ENCODE peak calls at places on chromosome 1, in nine cellular contexts. V is stomach, A is K562, E is body of pancreas, C is adrenal gland, K is IMR-90, F is heart left ventricle, Z is A549, H is breast epithelium. P is an unnamed sample.

GRCh38 chr1:242467556-242468145 is 56.8 kb downstream of the PLD5 start:
- DNase-seq in H (no peak), E (peak; percentile 36), Z (peak; percentile 57), V (peak; percentile 31), C (peak; percentile 56), F (peak; percentile 52), K (peak; percentile 8), A (peak; percentile 53), P (peak; percentile 19)

GRCh38 chr1:89934441-89934840 is 60.5 kb upstream of the ZNF326 start:
- DNase-seq in F (no peak), A (no peak), Z (no peak), V (no peak), H (no peak), E (no peak), C (no peak), K (no peak), P (no peak)

GRCh38 chr1:162930532-162931438 is 69.8 kb upstream of the CCDC190 start:
- DNase-seq in Z (no peak), V (peak; percentile 35), E (no peak), A (no peak), H (no peak), F (no peak), K (no peak), C (no peak), P (no peak)

GRCh38 chr1:1068374-1069060 is 5.6 kb downstream of the RNF223 start:
- DNase-seq in H (no peak), V (peak; percentile 91), F (no peak), C (no peak), K (no peak), E (peak; percentile 77), Z (peak; percentile 35), A (no peak), P (peak; percentile 95)

GRCh38 chr1:171817511-171818265 is 23.6 kb upstream of the DNM3 start:
- DNase-seq in C (peak; percentile 89), V (no peak), E (no peak), A (no peak), Z (peak; percentile 85), F (no peak), K (peak; percentile 76), H (no peak), P (no peak)

GRCh38 chr1:237115035-237115434 is 73.1 kb downstream of the RYR2 start:
- DNase-seq in H (no peak), C (no peak), Z (no peak), E (no peak), V (no peak), K (no peak), A (peak; percentile 63), F (peak; percentile 54), P (no peak)

GRCh38 chr1:18877282-18877681 is 17.8 kb upstream of the TAS1R2 start:
- DNase-seq in A (no peak), F (no peak), K (no peak), C (no peak), H (no peak), Z (no peak), V (no peak), E (no peak), P (no peak)

GRCh38 chr1:92705456-92705855 is 79.5 kb downstream of the EVI5 start:
- DNase-seq in K (peak; percentile 67), V (no peak), F (no peak), C (no peak), Z (no peak), A (no peak), E (no peak), H (no peak), P (no peak)

GRCh38 chr1:13930151-13930550 is 230.2 kb downstream of the PRDM2 start:
- DNase-seq in H (no peak), C (no peak), A (peak; percentile 48), K (no peak), Z (peak; percentile 4), V (no peak), E (no peak), F (no peak), P (peak; percentile 48)

GRCh38 chr1:153375511-153375910 is at the start of gene S100A12:
- DNase-seq in H (no peak), K (peak; percentile 70), A (no peak), E (no peak), V (no peak), F (no peak), C (no peak), Z (no peak), P (no peak)

GRCh38 chr1:60280764-60281278 is 207.3 kb upstream of the C1orf87 start:
- DNase-seq in F (no peak), V (no peak), E (no peak), K (no peak), Z (no peak), H (no peak), C (no peak), A (no peak), P (no peak)

GRCh38 chr1:178362784-178363183 is 134.0 kb downstream of the CLEC20A start:
- DNase-seq in C (no peak), V (no peak), H (no peak), E (no peak), F (no peak), A (no peak), Z (no peak), K (peak; percentile 89), P (no peak)

GRCh38 chr1:216815239-216815955 is 92.2 kb upstream of the ESRRG start:
- DNase-seq in A (no peak), F (peak; percentile 50), H (no peak), C (no peak), V (no peak), Z (no peak), K (peak; percentile 70), E (no peak), P (no peak)

GRCh38 chr1:26138974-26139558 is 19.8 kb upstream of the FAM110D start:
- DNase-seq in F (no peak), V (no peak), K (no peak), A (no peak), Z (no peak), E (no peak), H (no peak), C (no peak), P (no peak)

GRCh38 chr1:8211620-8212442 is 106.1 kb upstream of the SLC45A1 start:
- DNase-seq in Z (peak; percentile 57), F (no peak), A (no peak), C (peak; percentile 39), H (no peak), E (no peak), K (peak; percentile 99), V (peak; percentile 37), P (peak; percentile 53)

GRCh38 chr1:197557302-197557701 is 218.0 kb downstream of the DENND1B start:
- DNase-seq in K (peak; percentile 45), V (no peak), F (no peak), A (no peak), C (no peak), Z (no peak), H (no peak), E (no peak), P (no peak)

DNA sequence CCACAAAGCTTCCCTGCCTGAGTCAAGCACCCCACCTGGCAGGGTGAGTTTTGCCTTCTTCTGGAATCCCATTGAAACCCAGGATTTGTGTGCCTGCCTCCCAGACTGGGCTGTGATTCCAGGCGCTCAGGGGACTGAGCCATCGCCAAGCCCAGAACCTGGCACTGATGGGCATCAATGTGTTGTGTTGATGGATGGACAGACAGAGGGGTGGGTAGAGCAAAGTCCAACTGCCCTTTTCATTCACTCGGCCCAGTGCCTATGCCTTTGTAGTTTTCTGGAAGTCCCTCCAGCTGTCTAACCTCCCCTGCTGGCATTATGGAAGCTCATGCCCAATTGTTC is 66.0 kb upstream of the LAPTM5 start:
- DNase-seq in C (no peak), F (no peak), A (no peak), E (no peak), Z (no peak), V (no peak), H (no peak), K (no peak), P (no peak)
- H3K4me3 ChIP-seq in C (no peak overlapping the region), F (peak overlapping the region; percentile 53), A (peak overlapping the region; percentile 44), E (no peak overlapping the region), Z (peak overlapping the region; percentile 40), V (peak overlapping the region; percentile 48), H (peak overlapping the region; percentile 48), K (no peak overlapping the region), P (peak overlapping the region; percentile 38)

GRCh38 chr1:191065771-191066170 is 588.1 kb upstream of the BRINP3 start:
- DNase-seq in V (no peak), A (no peak), Z (no peak), K (no peak), F (no peak), H (no peak), C (no peak), E (no peak), P (no peak)
- TF ChIP-seq POLR2A in V (no peak), A (no peak), Z (no peak), K (no peak), F (no peak), H (no peak), C (no peak), E (no peak), P (no peak)

GRCh38 chr1:21439345-21439720 is 604 bp upstream of the NBPF3 start:
- DNase-seq in Z (no peak), E (no peak), A (no peak), V (no peak), F (no peak), K (no peak), H (no peak), C (no peak), P (no peak)
- H3K27ac ChIP-seq in Z (peak overlapping the region; percentile 83), E (peak overlapping the region; percentile 53), A (no peak overlapping the region), V (peak overlapping the region; percentile 80), F (peak overlapping the region; percentile 75), K (peak overlapping the region; percentile 46), H (peak overlapping the region; percentile 68), C (peak overlapping the region; percentile 49), P (no peak overlapping the region)

GRCh38 chr1:20150969-20151368 is 11.8 kb downstream of the PLA2G2F start:
- DNase-seq in H (no peak), V (no peak), F (no peak), E (peak; percentile 4), K (no peak), Z (no peak), A (no peak), C (peak; percentile 6), P (no peak)

GRCh38 chr1:20153000-20153418 is 13.9 kb downstream of the PLA2G2F start:
- DNase-seq in F (peak; percentile 55), A (no peak), C (no peak), E (peak; percentile 11), H (no peak), V (no peak), Z (no peak), K (no peak), P (no peak)

GRCh38 chr1:20152599-20152930 is 13.4 kb downstream of the PLA2G2F start:
- DNase-seq in H (no peak), Z (no peak), F (no peak), V (no peak), K (no peak), E (no peak), C (no peak), A (no peak), P (no peak)

GRCh38 chr1:20151906-20152598 is 12.9 kb downstream of the PLA2G2F start:
- DNase-seq in K (peak; percentile 41), F (peak; percentile 91), V (peak; percentile 84), H (peak; percentile 84), E (peak; percentile 83), A (peak; percentile 98), Z (peak; percentile 81), C (peak; percentile 82), P (peak; percentile 80)

DNA sequence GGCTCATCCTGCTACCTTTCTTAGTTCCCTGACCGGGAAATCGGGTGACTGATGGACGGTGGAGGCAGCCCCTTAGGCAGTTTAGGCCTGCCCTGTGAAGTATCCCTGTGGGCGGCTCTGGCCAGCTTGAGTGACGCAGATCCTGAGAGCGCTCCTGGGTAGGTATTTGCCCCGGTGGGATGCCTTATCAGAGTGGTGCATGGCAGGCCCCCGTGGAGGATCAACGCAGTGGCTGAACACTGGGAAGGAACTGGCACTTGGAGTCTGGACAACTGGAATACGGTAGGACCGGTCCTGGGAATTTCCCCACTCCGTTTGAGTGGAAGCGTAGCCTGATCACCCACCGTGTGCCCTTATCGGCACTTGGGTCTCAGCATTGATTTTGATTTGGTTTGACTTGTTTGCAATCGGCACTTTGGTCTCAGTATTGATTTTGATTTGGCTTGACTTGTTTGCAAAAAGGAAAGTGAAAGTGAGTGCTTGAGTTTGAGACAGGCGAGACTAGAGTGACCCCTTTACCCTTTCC is 15.2 kb downstream of the PLA2G2F start:
- DNase-seq in H (no peak), E (peak; percentile 12), Z (no peak), A (no peak), V (no peak), K (no peak), C (no peak), F (no peak), P (peak; percentile 36)
- H3K4me3 ChIP-seq in H (no peak overlapping the region), E (no peak overlapping the region), Z (no peak overlapping the region), A (no peak overlapping the region), V (peak overlapping the region; percentile 29), K (no peak overlapping the region), C (no peak overlapping the region), F (peak overlapping the region; percentile 36), P (no peak overlapping the region)

P was measured in Peyer's patch.